ENCODE peak calls at places on chromosome 6, in seven cellular contexts. J is choroid plexus epithelial cell, Q is foreskin fibroblast, K is fibroblast of mammary gland, I is right lobe of liver, U is HepG2, N is SK-N-SH. L is an unnamed sample.

GRCh38 chr6:105713474-105714118 is 310.7 kb upstream of the PREP start:
- DNase-seq in K (peak), Q (no peak), J (peak), I (no peak), N (no peak), U (no peak), L (no peak)

GRCh38 chr6:74899416-74899815 is 306.4 kb downstream of the COL12A1 start:
- DNase-seq in U (peak), N (no peak), I (no peak), J (peak), Q (no peak), K (peak), L (peak)

GRCh38 chr6:90194371-90194841 is 102.2 kb downstream of the BACH2 start:
- DNase-seq in U (no peak), N (peak), Q (peak), J (peak), K (peak), I (no peak), L (peak)

GRCh38 chr6:34324738-34325444 is 67.6 kb downstream of the NUDT3 start:
- DNase-seq in N (no peak), J (peak), I (no peak), K (peak), U (no peak), Q (peak), L (peak)

GRCh38 chr6:93423542-93423941 is 4.2 kb upstream of the EPHA7 start:
- DNase-seq in K (peak), U (peak), N (peak), Q (no peak), I (no peak), J (peak), L (peak)

GRCh38 chr6:129749749-129750120 is 39.8 kb upstream of the ARHGAP18 start:
- DNase-seq in Q (peak), I (no peak), U (no peak), J (peak), N (no peak), K (peak), L (peak)

GRCh38 chr6:40042232-40042631 is 108.0 kb upstream of the MOCS1 start:
- DNase-seq in U (no peak), I (no peak), N (no peak), Q (no peak), J (no peak), K (no peak), L (no peak)

GRCh38 chr6:37168809-37169457 is 1.0 kb upstream of the PIM1 start:
- DNase-seq in N (peak), J (peak), K (no peak), I (no peak), Q (peak), U (no peak), L (no peak)

GRCh38 chr6:39558079-39558478 is 167.1 kb downstream of the KIF6 start:
- DNase-seq in N (peak), Q (no peak), K (no peak), I (no peak), J (no peak), U (no peak), L (no peak)

GRCh38 chr6:27761391-27761790 is 150.8 kb downstream of the OR2B2 start:
- DNase-seq in U (no peak), Q (peak), K (peak), N (no peak), J (peak), I (no peak), L (peak)

GRCh38 chr6:166636191-166636938 is 9.3 kb upstream of the RPS6KA2 start:
- DNase-seq in I (no peak), U (no peak), N (no peak), J (no peak), K (no peak), Q (no peak), L (no peak)

GRCh38 chr6:139124887-139125672 is 9.8 kb upstream of the HECA start:
- DNase-seq in U (peak), J (peak), I (peak), K (peak), N (peak), Q (peak), L (peak)

GRCh38 chr6:3117912-3118352 is 579 bp upstream of the BPHL start:
- DNase-seq in K (peak), N (no peak), I (no peak), J (peak), U (no peak), Q (no peak), L (no peak)

GRCh38 chr6:31652925-31653724 is 664 bp upstream of the BAG6 start:
- DNase-seq in U (peak), N (peak), I (peak), K (no peak), Q (no peak), J (no peak), L (no peak)

GRCh38 chr6:14754636-14755513 is 491.0 kb upstream of the JARID2 start:
- DNase-seq in U (no peak), K (no peak), I (no peak), N (no peak), J (no peak), Q (no peak), L (no peak)

GRCh38 chr6:4280031-4280430 is 144.7 kb upstream of the ECI2 start:
- DNase-seq in N (no peak), Q (no peak), I (no peak), J (no peak), K (no peak), U (no peak), L (no peak)

GRCh38 chr6:118581489-118581959 is 33.4 kb downstream of the PLN start:
- DNase-seq in I (no peak), J (peak), N (no peak), K (peak), U (no peak), Q (peak), L (peak)

GRCh38 chr6:111985202-111985731 is 68.6 kb upstream of the CCN6 start:
- DNase-seq in Q (peak), K (peak), I (no peak), J (peak), N (no peak), U (no peak), L (peak)

GRCh38 chr6:161481786-161482516 is 208.1 kb upstream of the AGPAT4 start:
- DNase-seq in K (peak), U (no peak), J (peak), N (no peak), Q (peak), I (no peak), L (peak)

GRCh38 chr6:30781697-30782424 is 37.5 kb upstream of the IER3 start:
- DNase-seq in N (peak), K (peak), U (peak), I (peak), J (peak), Q (peak), L (peak)

GRCh38 chr6:162203287-162203686 is 524.3 kb downstream of the PRKN start:
- DNase-seq in U (no peak), N (no peak), K (no peak), J (no peak), Q (no peak), I (no peak), L (no peak)

GRCh38 chr6:24513602-24514001 is 18.8 kb downstream of the ALDH5A1 start:
- DNase-seq in U (no peak), J (no peak), N (no peak), I (no peak), Q (no peak), K (no peak), L (no peak)
- TF ChIP-seq CTCF in U (no peak), J (no peak), N (no peak), I (no peak), Q (no peak), K (no peak), L (no peak)

DNA sequence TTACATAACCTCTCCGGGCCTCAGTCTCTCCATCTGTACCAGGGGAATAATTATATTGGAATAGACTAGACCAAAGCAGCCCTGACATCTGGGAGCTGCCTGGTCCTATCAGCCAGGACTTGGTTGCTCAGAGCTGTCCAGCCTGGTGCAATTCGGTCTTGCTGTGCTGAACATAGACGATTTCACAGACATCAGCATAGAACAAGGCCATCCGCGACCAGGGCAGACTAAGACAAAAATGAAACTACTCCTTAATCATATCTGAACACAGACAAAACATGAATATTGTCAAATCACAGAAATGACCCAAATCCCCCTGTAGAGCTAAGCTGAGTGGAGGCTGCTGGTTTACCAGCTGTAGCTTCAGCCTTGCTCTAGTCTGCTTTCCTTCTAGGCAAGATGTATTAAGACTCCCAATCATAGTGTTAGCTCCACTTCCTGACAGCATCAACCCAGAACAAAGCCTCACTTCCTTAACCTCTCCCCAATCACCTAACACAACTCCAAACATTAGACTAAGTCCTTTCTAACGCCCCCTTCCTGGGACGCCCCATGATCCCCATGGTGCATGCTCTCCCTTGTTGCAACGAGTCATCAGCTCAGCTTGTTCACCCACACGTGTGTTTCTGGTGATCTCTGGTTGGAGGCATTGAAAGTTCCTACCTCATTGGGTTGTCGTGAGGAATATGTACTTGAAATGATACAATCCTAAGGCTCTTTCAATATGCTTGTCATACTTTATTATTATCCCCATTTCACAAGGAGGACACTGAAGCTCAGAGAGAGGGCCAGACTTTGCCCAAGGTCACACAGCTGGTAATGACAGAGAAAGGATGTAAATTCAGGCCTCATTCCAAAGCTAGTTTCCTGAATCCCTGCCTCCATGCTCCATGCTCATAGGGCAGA is 3.5 kb upstream of the MAPK13 start:
- DNase-seq in U (peak), I (no peak), Q (peak), K (peak), N (no peak), J (peak), L (peak)
- H3K4me3 ChIP-seq in U (no peak), I (no peak), Q (no peak), K (no peak), N (no peak), J (no peak), L (no peak)

GRCh38 chr6:69894578-69895347 is 28.4 kb downstream of the COL19A1 start:
- DNase-seq in Q (peak), U (no peak), J (peak), K (peak), N (no peak), I (no peak), L (peak)
- TF ChIP-seq CTCF in Q (no peak), U (no peak), J (peak), K (no peak), N (no peak), I (no peak), L (no peak)

DNA sequence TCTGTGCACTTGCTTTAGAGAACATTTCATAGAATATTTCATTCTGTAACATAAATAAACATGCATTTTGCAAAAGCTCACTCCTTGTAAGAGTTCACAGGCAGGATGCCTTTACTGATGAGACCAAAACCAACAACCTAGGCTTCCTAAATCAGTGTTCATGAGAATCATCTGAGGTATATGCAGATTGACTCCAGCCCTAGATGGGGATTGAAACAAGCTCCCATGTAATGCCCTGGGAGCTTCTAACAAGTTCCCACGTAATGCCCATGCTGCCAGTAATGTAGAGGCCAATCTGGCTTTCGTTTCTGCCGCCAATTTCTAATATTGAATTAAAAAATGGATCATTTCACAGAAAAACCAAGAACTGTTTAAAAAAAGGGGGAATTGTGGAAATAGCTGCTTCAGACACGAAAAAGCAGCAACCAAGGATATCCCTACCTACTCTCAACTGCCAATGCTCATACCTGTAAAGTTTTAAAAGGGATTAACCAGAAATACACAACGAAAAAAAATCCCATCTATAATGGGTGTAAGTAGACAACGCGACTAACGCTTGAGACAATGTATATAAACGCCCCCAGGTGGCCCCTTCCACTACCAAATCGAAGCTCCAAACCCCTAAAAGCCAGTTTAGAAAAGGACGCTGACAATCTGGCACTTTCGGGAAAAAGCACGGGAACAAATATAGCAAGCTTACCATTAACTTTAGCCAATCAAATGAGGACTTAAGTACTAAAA is 94.7 kb upstream of the BTN3A2 start:
- DNase-seq in K (peak), Q (no peak), J (peak), I (no peak), N (no peak), U (no peak), L (no peak)
- H3K4me3 ChIP-seq in K (peak), Q (peak), J (peak), I (no peak), N (peak), U (no peak), L (peak)